ENCODE peak calls at places on chromosome 16, in seven cellular contexts. M is PC-3; K is M059J; Q is HEK293T; D is fibroblast of the conjunctiva; O is KBM-7; Y is stimulated activated CD4-positive, alpha-beta T cell treated with anti-CD3 and anti-CD28 coated beads, Interleukin-4, amount 100 ng/mL, for 1 hour. R is an unnamed sample.

GRCh38 chr16:67104061-67104460 is 5.7 kb upstream of the PHAF1 start:
- DNase-seq in M (peak; percentile 36), K (peak; percentile 70), Q (peak; percentile 35), D (peak; percentile 9), O (peak; percentile 33), Y (no peak), R (no peak)

GRCh38 chr16:88062341-88062861 is 111.2 kb downstream of the BANP start:
- DNase-seq in M (no peak), K (no peak), Q (no peak), D (peak; percentile 26), O (no peak), Y (no peak), R (no peak)

GRCh38 chr16:50972899-50973298 is 178.2 kb downstream of the SALL1 start:
- DNase-seq in M (no peak), K (peak; percentile 69), Q (no peak), D (no peak), O (no peak), Y (no peak), R (no peak)

GRCh38 chr16:71709231-71709781 is 15.2 kb downstream of the PHLPP2 start:
- DNase-seq in M (peak; percentile 19), K (peak; percentile 77), Q (no peak), D (peak; percentile 47), O (no peak), Y (no peak), R (no peak)

GRCh38 chr16:67666032-67666537 is 465 bp downstream of the ENKD1 start:
- DNase-seq in M (no peak), K (peak; percentile 46), Q (no peak), D (no peak), O (peak; percentile 38), Y (no peak), R (no peak)

GRCh38 chr16:53546988-53547391 is 44.0 kb upstream of the AKTIP start:
- DNase-seq in M (peak; percentile 22), K (peak; percentile 24), Q (peak; percentile 43), D (no peak), O (peak; percentile 35), Y (no peak), R (no peak)

GRCh38 chr16:69820926-69821541 is 58.9 kb downstream of the WWP2 start:
- DNase-seq in M (no peak), K (no peak), Q (no peak), D (peak; percentile 57), O (no peak), Y (no peak), R (no peak)

GRCh38 chr16:56812884-56813283 is 52.1 kb upstream of the SLC12A3 start:
- DNase-seq in M (peak; percentile 68), K (peak; percentile 31), Q (no peak), D (no peak), O (no peak), Y (no peak), R (no peak)

GRCh38 chr16:73074399-73074798 is 26.5 kb upstream of the ZFHX3 start:
- DNase-seq in M (no peak), K (no peak), Q (no peak), D (no peak), O (no peak), Y (no peak), R (no peak)

GRCh38 chr16:54171855-54172537 is 114.6 kb downstream of the IRX3 start:
- DNase-seq in M (peak; percentile 19), K (no peak), Q (no peak), D (no peak), O (peak; percentile 80), Y (no peak), R (no peak)

GRCh38 chr16:89922884-89923639 is at the start of gene TUBB3:
- DNase-seq in M (peak; percentile 78), K (peak; percentile 77), Q (peak; percentile 90), D (peak; percentile 61), O (peak; percentile 75), Y (peak; percentile 37), R (no peak)